ENCODE peak calls at places on chromosomes 6 and 20, in ten cellular contexts. D is AG09319; S is activated naive CD4-positive, alpha-beta T cell; G is Peyer's patch; A is activated T-helper 2 cell treated with anti-CD3 and anti-CD28 coated beads, Interferon-gamma antibody, Interleukin-2, Interleukin-4, amounts not matched to agents 10 μg/mL and 5 μg/mL and 100 μg/mL, durations not matched to agents 14 hours and 24 hours and 36 hours; Q is Calu3; W is GM04504; J is nucleus accumbens; Z is EL; F is transverse colon. U is an unnamed sample.

GRCh38 chr20:62920039-62920645 is 6.2 kb downstream of the DIDO1 start:
- DNase-seq in D (no peak), Q (no peak), F (no peak), G (peak), S (no peak), Z (no peak), A (no peak), J (no peak), W (no peak), U (no peak)

GRCh38 chr6:139250296-139251274 is 41.2 kb downstream of the TXLNB start:
- DNase-seq in D (no peak), F (peak), J (no peak), Z (peak), A (peak), S (no peak), G (peak), Q (peak), W (no peak), U (no peak)

GRCh38 chr6:65006788-65007187 is 700.2 kb downstream of the EYS start:
- DNase-seq in D (no peak), Z (no peak), S (no peak), Q (no peak), G (no peak), J (no peak), W (no peak), F (no peak), A (no peak), U (no peak)

GRCh38 chr6:73471686-73472290 is 10.3 kb downstream of the MTO1 start:
- DNase-seq in S (no peak), W (no peak), Q (no peak), F (no peak), Z (no peak), G (no peak), A (no peak), D (no peak), J (no peak), U (no peak)

GRCh38 chr6:126174697-126175096 is 165.2 kb upstream of the CENPW start:
- DNase-seq in S (no peak), W (no peak), A (no peak), Q (no peak), J (no peak), Z (no peak), F (no peak), D (no peak), G (no peak), U (no peak)

GRCh38 chr6:152296648-152297376 is 340.4 kb downstream of the SYNE1 start:
- DNase-seq in A (no peak), Q (no peak), J (no peak), D (no peak), F (no peak), W (no peak), G (no peak), S (no peak), Z (no peak), U (no peak)

GRCh38 chr20:58542411-58543095 is 27.4 kb upstream of the APCDD1L start:
- DNase-seq in G (no peak), Q (no peak), Z (peak), D (no peak), F (no peak), W (no peak), A (no peak), J (no peak), S (no peak), U (no peak)

GRCh38 chr6:93120154-93120742 is 299.1 kb downstream of the EPHA7 start:
- DNase-seq in J (no peak), F (no peak), G (no peak), D (no peak), Z (no peak), W (no peak), Q (no peak), A (no peak), S (no peak), U (no peak)

GRCh38 chr6:145332001-145332400 is 403.3 kb downstream of the EPM2A start:
- DNase-seq in J (no peak), W (no peak), S (no peak), D (no peak), Z (peak), G (no peak), Q (no peak), A (no peak), F (no peak), U (no peak)

GRCh38 chr6:125254321-125254720 is 47.4 kb downstream of the HDDC2 start:
- DNase-seq in A (no peak), Z (no peak), Q (no peak), D (no peak), G (no peak), J (no peak), S (no peak), F (no peak), W (no peak), U (no peak)

GRCh38 chr6:159074120-159074684 is 29.4 kb upstream of the TAGAP start:
- DNase-seq in A (no peak), F (no peak), G (no peak), W (no peak), D (peak), J (peak), Q (peak), Z (no peak), S (no peak), U (peak)

U was measured in hypothalamus.